ENCODE peak calls at places on chromosomes 13 and 19, in seven cellular contexts. B is colonic mucosa; Z is CD4-positive, alpha-beta T cell; A is lower leg skin; P is GM06990; E is brain microvascular endothelial cell; W is omental fat pad. M is an unnamed sample.

GRCh38 chr19:39065928-39066327 is 18.2 kb upstream of the ACP7 start:
- DNase-seq in E (no peak), B (no peak), Z (no peak), A (no peak), P (no peak), W (no peak), M (no peak)

GRCh38 chr13:61954092-61954491 is 538.4 kb upstream of the PCDH20 start:
- DNase-seq in P (no peak), E (no peak), B (no peak), Z (no peak), A (no peak), W (no peak), M (no peak)

GRCh38 chr19:38304866-38305429 is 897 bp downstream of the C19orf33 start:
- DNase-seq in E (no peak), P (no peak), B (peak; percentile 96), A (no peak), Z (no peak), W (no peak), M (no peak)

GRCh38 chr13:29507356-29507755 is 88.1 kb downstream of the SLC7A1 start:
- DNase-seq in B (no peak), P (no peak), W (no peak), Z (no peak), A (no peak), E (no peak), M (no peak)

GRCh38 chr13:113926951-113927660 is 46.8 kb downstream of the C13orf46 start:
- DNase-seq in P (no peak), A (peak; percentile 83), W (peak; percentile 5), E (no peak), B (no peak), Z (no peak), M (no peak)

GRCh38 chr13:113820813-113821651 is 42.8 kb downstream of the GAS6 start:
- DNase-seq in B (no peak), P (no peak), A (peak; percentile 95), E (peak; percentile 92), W (no peak), Z (no peak), M (no peak)

GRCh38 chr13:113041293-113041690 is 64.3 kb upstream of the F7 start:
- DNase-seq in P (no peak), E (no peak), A (peak; percentile 93), W (no peak), Z (no peak), B (no peak), M (no peak)

GRCh38 chr19:10260141-10260584 is 8.1 kb downstream of the MRPL4 start:
- DNase-seq in E (no peak), W (no peak), Z (no peak), P (no peak), A (no peak), B (no peak), M (no peak)

GRCh38 chr13:73230714-73231113 is 171.9 kb downstream of the KLF5 start:
- DNase-seq in B (no peak), E (no peak), A (no peak), W (no peak), P (no peak), Z (no peak), M (no peak)

GRCh38 chr19:4066176-4066606 is 508 bp downstream of the ZBTB7A start:
- DNase-seq in P (no peak), A (peak; percentile 93), E (no peak), W (no peak), Z (peak; percentile 46), B (peak; percentile 71), M (no peak)

GRCh38 chr19:3129112-3129511 is 6.7 kb upstream of the GNA15 start:
- DNase-seq in B (no peak), Z (no peak), E (peak; percentile 71), A (no peak), P (peak; percentile 4), W (no peak), M (no peak)

GRCh38 chr19:35751839-35752745 is 3.7 kb downstream of the LIN37 start:
- DNase-seq in A (no peak), W (no peak), Z (no peak), E (no peak), P (no peak), B (no peak), M (no peak)

GRCh38 chr19:46494936-46495788 is 505 bp downstream of the PNMA8B start:
- DNase-seq in A (no peak), B (no peak), Z (no peak), W (no peak), P (no peak), E (no peak), M (no peak)

DNA sequence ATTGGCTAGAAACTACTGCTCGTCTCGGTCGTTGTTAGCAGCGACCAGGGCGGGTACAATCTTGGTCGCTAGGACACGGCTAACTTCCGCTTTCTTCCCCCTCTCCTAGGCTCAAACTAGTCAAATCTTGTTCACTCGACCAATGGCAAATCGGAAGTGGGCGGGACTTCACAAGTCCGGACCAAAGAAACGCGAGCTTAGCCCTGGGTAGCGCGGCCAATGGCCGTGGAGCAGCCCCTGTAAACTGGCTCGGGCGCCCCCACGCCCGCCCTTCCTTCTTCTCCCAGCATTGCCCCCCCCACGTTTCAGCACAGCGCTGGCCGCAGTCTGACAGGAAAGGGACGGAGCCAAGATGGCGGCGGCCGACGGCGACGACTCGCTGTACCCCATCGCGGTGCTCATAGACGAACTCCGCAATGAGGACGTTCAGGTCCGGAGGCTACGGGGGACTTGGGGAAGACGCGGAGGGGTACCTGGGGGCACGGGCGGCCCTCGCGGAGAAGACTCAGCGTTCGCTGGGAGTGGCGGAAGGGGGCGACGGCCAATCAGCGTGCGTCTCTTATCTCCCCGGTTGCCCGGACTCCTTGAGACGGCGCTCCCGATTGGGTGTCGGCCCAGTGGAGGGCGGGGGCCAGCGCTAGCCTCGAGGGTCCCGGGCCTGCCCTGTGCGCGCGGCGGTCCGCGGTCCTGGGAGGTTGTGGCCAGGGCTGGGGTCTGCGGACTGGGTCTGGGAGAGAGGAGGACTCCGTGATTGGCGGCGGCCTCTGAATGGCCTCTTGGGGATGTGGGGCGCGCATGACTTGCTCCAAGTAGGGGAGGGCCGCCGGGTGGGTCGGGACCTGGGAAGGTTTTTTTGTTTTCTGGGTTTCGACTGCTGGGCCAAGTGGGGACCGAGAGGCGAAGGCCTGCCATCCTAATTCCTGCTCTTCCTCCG is at the start of gene PPP2R1A:
- DNase-seq in P (peak; percentile 98), W (peak; percentile 91), B (peak; percentile 100), E (peak; percentile 100), Z (peak; percentile 98), A (peak; percentile 100), M (peak; percentile 93)
- TF ChIP-seq CTCF in P (no peak), W (no peak), B (no peak), E (no peak), Z (no peak), A (no peak), M (no peak)

DNA sequence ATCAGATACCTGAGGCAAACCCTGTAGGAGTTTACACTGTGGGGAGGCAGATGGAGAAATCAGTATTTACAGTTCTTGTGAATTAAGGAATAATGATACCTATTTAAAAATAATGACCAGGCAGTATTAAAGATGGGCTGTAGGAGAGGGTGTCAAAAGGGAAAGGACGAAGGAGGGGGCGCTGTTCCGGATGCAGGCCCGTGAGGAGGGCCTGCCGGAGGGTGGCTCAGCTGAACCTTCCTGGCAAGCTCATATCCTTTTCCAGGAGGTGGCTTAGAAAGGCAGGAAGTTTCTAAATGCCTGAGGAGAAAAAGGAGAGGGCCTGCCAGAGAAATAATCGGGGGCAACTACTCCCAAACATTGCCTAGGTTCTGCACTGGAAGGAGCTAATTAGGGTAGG is 46.6 kb downstream of the MBNL2 start:
- DNase-seq in A (no peak), Z (no peak), P (no peak), B (no peak), E (no peak), W (no peak), M (no peak)
- TF ChIP-seq CTCF in A (no peak), Z (no peak), P (no peak), B (no peak), E (peak; percentile 36), W (no peak), M (no peak)

DNA sequence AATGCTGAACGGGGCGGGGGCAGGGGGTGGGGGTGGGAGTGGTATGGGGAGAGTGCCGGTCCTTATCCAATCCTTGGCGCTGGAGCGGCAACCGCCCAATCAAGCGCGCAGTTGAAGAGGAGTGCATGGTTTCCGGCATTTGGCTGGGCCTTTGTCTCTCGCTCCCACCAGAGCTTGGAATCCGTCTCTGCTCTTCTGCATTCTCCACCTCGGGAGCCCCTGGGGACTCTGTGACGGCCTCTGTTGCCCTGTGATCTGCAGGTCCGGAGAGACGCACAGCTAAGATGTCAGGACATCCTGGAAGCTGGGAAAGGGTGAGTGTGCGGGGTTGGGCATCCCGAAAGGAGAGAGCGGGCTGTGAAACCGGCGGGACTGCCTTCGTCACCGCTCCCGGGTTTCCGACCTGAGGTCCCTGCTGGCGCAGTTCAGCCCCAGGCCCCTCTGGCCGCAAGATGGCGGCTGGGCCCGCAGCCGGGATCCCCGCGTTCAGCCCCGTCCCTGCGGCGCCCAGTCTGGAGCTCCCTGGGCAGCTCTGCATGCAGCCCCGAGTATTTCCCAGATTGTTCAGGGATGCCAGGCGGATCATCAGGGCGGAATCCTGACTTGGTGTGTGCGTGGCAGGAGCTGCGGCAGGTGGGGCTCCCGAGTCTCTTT is 53.6 kb upstream of the ZNF254 start:
- DNase-seq in W (peak; percentile 68), B (peak; percentile 95), E (peak; percentile 94), P (peak; percentile 85), A (peak; percentile 97), Z (peak; percentile 73), M (peak; percentile 94)
- TF ChIP-seq CTCF in W (no peak), B (no peak), E (peak; percentile 8), P (peak; percentile 14), A (no peak), Z (no peak), M (no peak)

DNA sequence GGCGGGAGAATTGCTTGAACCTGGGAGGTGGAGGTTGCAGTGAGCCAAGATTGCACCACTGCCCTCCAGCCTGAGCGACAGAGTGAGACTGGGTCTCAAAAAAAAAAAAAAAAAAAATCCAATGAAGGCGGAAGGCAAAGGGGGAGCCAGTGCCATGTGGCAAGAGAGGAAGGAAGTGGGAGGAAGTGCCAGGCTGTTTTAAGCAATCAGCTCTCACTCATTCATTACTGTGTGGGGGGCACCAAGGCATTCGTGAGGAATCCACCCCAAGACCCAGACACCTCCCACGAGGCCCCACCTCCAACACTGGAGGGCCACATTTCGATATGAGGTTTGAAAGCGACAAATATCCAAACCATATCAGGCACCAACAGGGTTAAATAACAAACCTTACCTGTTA is 7.7 kb upstream of the LRP3 start:
- DNase-seq in E (no peak), B (no peak), Z (no peak), W (no peak), A (no peak), P (no peak), M (no peak)
- TF ChIP-seq CTCF in E (no peak), B (no peak), Z (no peak), W (no peak), A (no peak), P (no peak), M (no peak)

M was measured in GM20000.